ENCODE peak calls at places on chromosomes 1 and 21, in seven cellular contexts. One of them, this sample, is unnamed.

GRCh38 chr1:218670875-218671274 is 325.7 kb downstream of the TGFB2 start:
- DNase-seq in gastrocnemius medialis: no peak
- DNase-seq in AG09309: no peak
- DNase-seq in right atrium auricular region: no peak
- DNase-seq in lung: no peak
- DNase-seq in heart right ventricle: no peak
- DNase-seq in GM20000: no peak
- DNase-seq in this sample: no peak

GRCh38 chr1:195715652-195716051 is 892.6 kb downstream of the KCNT2 start:
- DNase-seq in gastrocnemius medialis: no peak
- DNase-seq in AG09309: no peak
- DNase-seq in right atrium auricular region: no peak
- DNase-seq in lung: no peak
- DNase-seq in heart right ventricle: no peak
- DNase-seq in GM20000: no peak
- DNase-seq in this sample: no peak

GRCh38 chr1:32240140-32240951 is 6.7 kb upstream of the FAM167B start:
- DNase-seq in gastrocnemius medialis: no peak
- DNase-seq in AG09309: no peak
- DNase-seq in right atrium auricular region: peak
- DNase-seq in lung: peak
- DNase-seq in heart right ventricle: peak
- DNase-seq in GM20000: peak
- DNase-seq in this sample: peak

GRCh38 chr21:42847051-42847707 is 32.2 kb downstream of the WDR4 start:
- DNase-seq in gastrocnemius medialis: no peak
- DNase-seq in AG09309: no peak
- DNase-seq in right atrium auricular region: no peak
- DNase-seq in lung: no peak
- DNase-seq in heart right ventricle: no peak
- DNase-seq in GM20000: no peak
- DNase-seq in this sample: no peak

GRCh38 chr21:38126677-38127271 is 130.0 kb upstream of the KCNJ15 start:
- DNase-seq in gastrocnemius medialis: no peak
- DNase-seq in AG09309: no peak
- DNase-seq in right atrium auricular region: no peak
- DNase-seq in lung: peak
- DNase-seq in heart right ventricle: peak
- DNase-seq in GM20000: peak
- DNase-seq in this sample: peak

GRCh38 chr1:113123737-113124136 is 50.7 kb downstream of the LRIG2 start:
- DNase-seq in gastrocnemius medialis: no peak
- DNase-seq in AG09309: no peak
- DNase-seq in right atrium auricular region: no peak
- DNase-seq in lung: no peak
- DNase-seq in heart right ventricle: no peak
- DNase-seq in GM20000: no peak
- DNase-seq in this sample: no peak

GRCh38 chr1:37484325-37485051 is 10.1 kb downstream of the ZC3H12A start:
- DNase-seq in gastrocnemius medialis: no peak
- DNase-seq in AG09309: no peak
- DNase-seq in right atrium auricular region: no peak
- DNase-seq in lung: no peak
- DNase-seq in heart right ventricle: peak
- DNase-seq in GM20000: no peak
- DNase-seq in this sample: no peak

GRCh38 chr21:42469272-42469671 is 26.8 kb downstream of the RSPH1 start:
- DNase-seq in gastrocnemius medialis: no peak
- DNase-seq in AG09309: no peak
- DNase-seq in right atrium auricular region: no peak
- DNase-seq in lung: no peak
- DNase-seq in heart right ventricle: no peak
- DNase-seq in GM20000: no peak
- DNase-seq in this sample: no peak

GRCh38 chr1:84301759-84302380 is 362 bp downstream of the SAMD13 start:
- DNase-seq in gastrocnemius medialis: no peak
- DNase-seq in AG09309: no peak
- DNase-seq in right atrium auricular region: no peak
- DNase-seq in lung: no peak
- DNase-seq in heart right ventricle: no peak
- DNase-seq in GM20000: no peak
- DNase-seq in this sample: no peak

GRCh38 chr1:85692730-85693314 is 15.4 kb downstream of the ZNHIT6 start:
- DNase-seq in gastrocnemius medialis: no peak
- DNase-seq in AG09309: peak
- DNase-seq in right atrium auricular region: no peak
- DNase-seq in lung: no peak
- DNase-seq in heart right ventricle: no peak
- DNase-seq in GM20000: no peak
- DNase-seq in this sample: no peak

GRCh38 chr21:45288441-45288841 is 746 bp upstream of the POFUT2 start:
- DNase-seq in gastrocnemius medialis: no peak
- DNase-seq in AG09309: no peak
- DNase-seq in right atrium auricular region: peak
- DNase-seq in lung: no peak
- DNase-seq in heart right ventricle: no peak
- DNase-seq in GM20000: no peak
- DNase-seq in this sample: no peak

GRCh38 chr1:157084720-157085119 is 14.9 kb downstream of the ETV3L start:
- DNase-seq in gastrocnemius medialis: no peak
- DNase-seq in AG09309: no peak
- DNase-seq in right atrium auricular region: peak
- DNase-seq in lung: no peak
- DNase-seq in heart right ventricle: no peak
- DNase-seq in GM20000: no peak
- DNase-seq in this sample: no peak

GRCh38 chr1:85494957-85495266 is 30.0 kb upstream of the DDAH1 start:
- DNase-seq in gastrocnemius medialis: no peak
- DNase-seq in AG09309: no peak
- DNase-seq in right atrium auricular region: no peak
- DNase-seq in lung: no peak
- DNase-seq in heart right ventricle: no peak
- DNase-seq in GM20000: no peak
- DNase-seq in this sample: no peak

GRCh38 chr1:44636711-44637589 is 37.3 kb downstream of the TMEM53 start:
- DNase-seq in gastrocnemius medialis: peak
- DNase-seq in AG09309: no peak
- DNase-seq in right atrium auricular region: no peak
- DNase-seq in lung: no peak
- DNase-seq in heart right ventricle: no peak
- DNase-seq in GM20000: no peak
- DNase-seq in this sample: no peak

GRCh38 chr1:67355745-67356424 is 48.2 kb downstream of the IL12RB2 start:
- DNase-seq in gastrocnemius medialis: no peak
- DNase-seq in AG09309: peak
- DNase-seq in right atrium auricular region: no peak
- DNase-seq in lung: no peak
- DNase-seq in heart right ventricle: no peak
- DNase-seq in GM20000: no peak
- DNase-seq in this sample: no peak

GRCh38 chr1:159825564-159825963 is 1.1 kb upstream of the SLAMF8 start:
- DNase-seq in gastrocnemius medialis: no peak
- DNase-seq in AG09309: no peak
- DNase-seq in right atrium auricular region: no peak
- DNase-seq in lung: no peak
- DNase-seq in heart right ventricle: no peak
- DNase-seq in GM20000: no peak
- DNase-seq in this sample: no peak

GRCh38 chr1:159817276-159818041 is 9.2 kb upstream of the SLAMF8 start:
- DNase-seq in gastrocnemius medialis: no peak
- DNase-seq in AG09309: no peak
- DNase-seq in right atrium auricular region: no peak
- DNase-seq in lung: no peak
- DNase-seq in heart right ventricle: no peak
- DNase-seq in GM20000: no peak
- DNase-seq in this sample: no peak

GRCh38 chr1:159826436-159827101 is at the start of gene SLAMF8:
- DNase-seq in gastrocnemius medialis: peak
- DNase-seq in AG09309: no peak
- DNase-seq in right atrium auricular region: peak
- DNase-seq in lung: peak
- DNase-seq in heart right ventricle: no peak
- DNase-seq in GM20000: peak
- DNase-seq in this sample: no peak

GRCh38 chr1:159823401-159823800 is 3.3 kb upstream of the SLAMF8 start:
- DNase-seq in gastrocnemius medialis: no peak
- DNase-seq in AG09309: no peak
- DNase-seq in right atrium auricular region: no peak
- DNase-seq in lung: no peak
- DNase-seq in heart right ventricle: no peak
- DNase-seq in GM20000: no peak
- DNase-seq in this sample: no peak

GRCh38 chr1:159821171-159821867 is 5.4 kb upstream of the SLAMF8 start:
- DNase-seq in gastrocnemius medialis: no peak
- DNase-seq in AG09309: no peak
- DNase-seq in right atrium auricular region: no peak
- DNase-seq in lung: peak
- DNase-seq in heart right ventricle: no peak
- DNase-seq in GM20000: no peak
- DNase-seq in this sample: no peak
- TF ChIP-seq CTCF in gastrocnemius medialis: no peak
- TF ChIP-seq CTCF in AG09309: no peak
- TF ChIP-seq CTCF in right atrium auricular region: no peak
- TF ChIP-seq CTCF in lung: no peak
- TF ChIP-seq CTCF in heart right ventricle: no peak
- TF ChIP-seq CTCF in GM20000: no peak
- TF ChIP-seq CTCF in this sample: no peak

DNA sequence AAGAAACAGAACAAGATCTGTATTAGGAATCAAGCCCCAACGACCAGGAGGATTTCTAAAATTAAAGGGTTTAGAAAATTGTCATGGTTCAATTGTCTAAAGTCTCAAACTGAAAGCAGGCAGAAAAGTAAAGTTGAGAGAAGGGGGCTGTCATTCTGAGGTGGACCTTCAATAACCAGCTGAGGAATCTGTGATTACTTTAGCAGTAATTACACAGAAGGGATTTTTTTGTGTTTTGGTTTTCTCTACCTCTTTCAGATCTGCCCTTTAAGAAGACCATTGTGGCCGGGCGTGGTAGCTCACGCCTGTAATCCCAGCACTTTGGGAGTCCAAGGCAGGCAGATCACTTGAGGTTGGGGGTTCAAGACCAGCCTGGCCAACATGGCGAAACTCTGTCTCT is 17.4 kb downstream of the AIDA start:
- DNase-seq in gastrocnemius medialis: no peak
- DNase-seq in AG09309: no peak
- DNase-seq in right atrium auricular region: no peak
- DNase-seq in lung: no peak
- DNase-seq in heart right ventricle: no peak
- DNase-seq in GM20000: peak
- DNase-seq in this sample: no peak
- TF ChIP-seq CTCF in gastrocnemius medialis: no peak
- TF ChIP-seq CTCF in AG09309: no peak
- TF ChIP-seq CTCF in right atrium auricular region: no peak
- TF ChIP-seq CTCF in lung: no peak
- TF ChIP-seq CTCF in heart right ventricle: no peak
- TF ChIP-seq CTCF in GM20000: no peak
- TF ChIP-seq CTCF in this sample: no peak

GRCh38 chr1:235635938-235636663 is 13.5 kb downstream of the GNG4 start:
- DNase-seq in gastrocnemius medialis: no peak
- DNase-seq in AG09309: no peak
- DNase-seq in right atrium auricular region: no peak
- DNase-seq in lung: no peak
- DNase-seq in heart right ventricle: no peak
- DNase-seq in GM20000: no peak
- DNase-seq in this sample: no peak

GRCh38 chr1:235632538-235633219 is 16.9 kb downstream of the GNG4 start:
- DNase-seq in gastrocnemius medialis: no peak
- DNase-seq in AG09309: peak
- DNase-seq in right atrium auricular region: no peak
- DNase-seq in lung: no peak
- DNase-seq in heart right ventricle: no peak
- DNase-seq in GM20000: peak
- DNase-seq in this sample: no peak

GRCh38 chr1:235628316-235629006 is 21.1 kb downstream of the GNG4 start:
- DNase-seq in gastrocnemius medialis: no peak
- DNase-seq in AG09309: no peak
- DNase-seq in right atrium auricular region: no peak
- DNase-seq in lung: no peak
- DNase-seq in heart right ventricle: no peak
- DNase-seq in GM20000: no peak
- DNase-seq in this sample: no peak

GRCh38 chr1:235633220-235633540 is 16.4 kb downstream of the GNG4 start:
- DNase-seq in gastrocnemius medialis: no peak
- DNase-seq in AG09309: no peak
- DNase-seq in right atrium auricular region: no peak
- DNase-seq in lung: no peak
- DNase-seq in heart right ventricle: no peak
- DNase-seq in GM20000: no peak
- DNase-seq in this sample: no peak

DNA sequence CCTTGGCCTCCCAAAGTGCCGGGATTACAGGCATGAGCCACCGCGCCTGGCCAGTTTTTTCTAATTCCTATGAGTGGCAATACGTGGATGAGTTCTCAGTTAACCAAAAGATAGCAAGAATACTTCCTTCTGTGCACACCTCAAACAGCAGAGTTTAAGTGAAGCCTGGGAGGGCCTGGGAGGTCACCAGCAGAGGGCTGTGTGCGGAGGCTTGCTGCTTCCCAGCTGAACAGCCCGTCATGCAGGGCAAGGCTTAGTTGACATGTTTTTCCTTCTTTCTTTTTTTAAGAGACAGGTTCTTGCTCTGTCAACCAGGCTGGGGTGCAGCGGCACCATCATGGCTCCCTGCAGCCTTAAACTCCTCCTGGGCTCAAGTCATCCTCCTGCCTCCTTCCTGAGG is 17.8 kb downstream of the GNG4 start:
- DNase-seq in gastrocnemius medialis: no peak
- DNase-seq in AG09309: no peak
- DNase-seq in right atrium auricular region: no peak
- DNase-seq in lung: no peak
- DNase-seq in heart right ventricle: no peak
- DNase-seq in GM20000: no peak
- DNase-seq in this sample: no peak
- TF ChIP-seq CTCF in gastrocnemius medialis: no peak
- TF ChIP-seq CTCF in AG09309: no peak
- TF ChIP-seq CTCF in right atrium auricular region: no peak
- TF ChIP-seq CTCF in lung: no peak
- TF ChIP-seq CTCF in heart right ventricle: no peak
- TF ChIP-seq CTCF in GM20000: no peak
- TF ChIP-seq CTCF in this sample: no peak

GRCh38 chr1:166136252-166136651 is 30.5 kb downstream of the FAM78B start:
- DNase-seq in gastrocnemius medialis: no peak
- DNase-seq in AG09309: no peak
- DNase-seq in right atrium auricular region: no peak
- DNase-seq in lung: no peak
- DNase-seq in heart right ventricle: no peak
- DNase-seq in GM20000: no peak
- DNase-seq in this sample: no peak

GRCh38 chr1:166132496-166132895 is 34.3 kb downstream of the FAM78B start:
- DNase-seq in gastrocnemius medialis: no peak
- DNase-seq in AG09309: no peak
- DNase-seq in right atrium auricular region: no peak
- DNase-seq in lung: no peak
- DNase-seq in heart right ventricle: no peak
- DNase-seq in GM20000: no peak
- DNase-seq in this sample: no peak

GRCh38 chr1:166136699-166137401 is 30.0 kb downstream of the FAM78B start:
- DNase-seq in gastrocnemius medialis: no peak
- DNase-seq in AG09309: no peak
- DNase-seq in right atrium auricular region: no peak
- DNase-seq in lung: no peak
- DNase-seq in heart right ventricle: no peak
- DNase-seq in GM20000: no peak
- DNase-seq in this sample: no peak

GRCh38 chr1:166133857-166134256 is 32.9 kb downstream of the FAM78B start:
- DNase-seq in gastrocnemius medialis: no peak
- DNase-seq in AG09309: no peak
- DNase-seq in right atrium auricular region: no peak
- DNase-seq in lung: no peak
- DNase-seq in heart right ventricle: no peak
- DNase-seq in GM20000: peak
- DNase-seq in this sample: no peak

GRCh38 chr1:166133276-166133841 is 33.4 kb downstream of the FAM78B start:
- DNase-seq in gastrocnemius medialis: no peak
- DNase-seq in AG09309: no peak
- DNase-seq in right atrium auricular region: no peak
- DNase-seq in lung: no peak
- DNase-seq in heart right ventricle: no peak
- DNase-seq in GM20000: peak
- DNase-seq in this sample: no peak
- TF ChIP-seq CTCF in gastrocnemius medialis: peak
- TF ChIP-seq CTCF in AG09309: peak
- TF ChIP-seq CTCF in right atrium auricular region: peak
- TF ChIP-seq CTCF in lung: no peak
- TF ChIP-seq CTCF in heart right ventricle: no peak
- TF ChIP-seq CTCF in GM20000: peak
- TF ChIP-seq CTCF in this sample: no peak